ENCODE peak calls at places on chromosomes 1 and 21, in five cellular contexts. P is endothelial cell; X is GM23338; C is GM20000; U is stimulated activated CD4-positive, alpha-beta T cell treated with anti-CD3 and anti-CD28 coated beads, Interleukin-2, amount 100 ng/mL, for 48 hours. V is an unnamed sample.

GRCh38 chr1:203173566-203173965 is 2.1 kb downstream of the MYBPH start:
- DNase-seq in P (no peak), X (no peak), U (no peak), C (peak), V (peak)

GRCh38 chr1:237756304-237756967 is 134.3 kb downstream of the ZP4 start:
- DNase-seq in U (no peak), C (no peak), P (no peak), X (no peak), V (no peak)

GRCh38 chr1:30302808-30303310 is 420.5 kb downstream of the MATN1 start:
- DNase-seq in U (no peak), C (no peak), X (no peak), P (no peak), V (no peak)

GRCh38 chr1:41429641-41430035 is 54.8 kb downstream of the EDN2 start:
- DNase-seq in P (no peak), X (no peak), C (no peak), U (no peak), V (no peak)

GRCh38 chr1:183058835-183059234 is 35.6 kb downstream of the LAMC1 start:
- DNase-seq in P (no peak), C (no peak), X (no peak), U (no peak), V (no peak)

GRCh38 chr1:33762099-33762830 is 101.6 kb upstream of the HMGB4 start:
- DNase-seq in P (no peak), C (no peak), X (no peak), U (no peak), V (no peak)

GRCh38 chr21:26495283-26495849 is 77.7 kb downstream of the CYYR1 start:
- DNase-seq in P (no peak), U (no peak), C (no peak), X (no peak), V (peak)

GRCh38 chr1:173870252-173871075 is 2.3 kb downstream of the ZBTB37 start:
- DNase-seq in P (no peak), U (no peak), C (peak), X (no peak), V (no peak)

GRCh38 chr1:167065481-167065880 is 24.7 kb downstream of the GPA33 start:
- DNase-seq in X (no peak), P (no peak), C (no peak), U (no peak), V (no peak)

V was measured in NCI-H82.